ENCODE peak calls at places on chromosomes 5 and 9, in four cellular contexts. I, A, E and T are unnamed samples.

GRCh38 chr5:6311568-6312501 is 66.5 kb downstream of the MED10 start:
- DNase-seq in I (no peak), A (peak; percentile 71), E (no peak), T (no peak)

GRCh38 chr9:14062449-14063187 is 251.3 kb downstream of the NFIB start:
- DNase-seq in I (no peak), A (peak; percentile 53), E (no peak), T (no peak)

GRCh38 chr5:109191153-109191558 is 218.6 kb downstream of the PJA2 start:
- DNase-seq in I (no peak), A (no peak), E (peak; percentile 82), T (no peak)

GRCh38 chr5:37696190-37697021 is 143.4 kb downstream of the GDNF start:
- DNase-seq in I (no peak), A (no peak), E (no peak), T (no peak)

GRCh38 chr5:110536120-110537115 is 190.1 kb downstream of the TMEM232 start:
- DNase-seq in I (no peak), A (no peak), E (no peak), T (peak; percentile 41)

GRCh38 chr5:181261320-181262085 is 560 bp upstream of the TRIM52 start:
- DNase-seq in I (no peak), A (peak; percentile 84), E (peak; percentile 88), T (peak; percentile 79)

GRCh38 chr5:173448856-173449255 is 120.6 kb upstream of the STC2 start:
- DNase-seq in I (no peak), A (no peak), E (no peak), T (no peak)

GRCh38 chr5:160458971-160459800 is 37.5 kb downstream of the PTTG1 start:
- DNase-seq in I (peak; percentile 92), A (no peak), E (no peak), T (no peak)

GRCh38 chr5:32138839-32139493 is 35.2 kb downstream of the GOLPH3 start:
- DNase-seq in I (no peak), A (no peak), E (no peak), T (no peak)

GRCh38 chr5:142684508-142685031 is 1.3 kb downstream of the FGF1 start:
- DNase-seq in I (no peak), A (no peak), E (no peak), T (peak; percentile 19)

GRCh38 chr5:122093415-122093814 is 15.4 kb upstream of the LOX start:
- DNase-seq in I (no peak), A (no peak), E (no peak), T (no peak)

GRCh38 chr9:113694912-113695900 is 180.9 kb upstream of the ZNF618 start:
- DNase-seq in I (no peak), A (no peak), E (no peak), T (no peak)

GRCh38 chr5:132797651-132798050 is 15.5 kb upstream of the SOWAHA start:
- DNase-seq in I (no peak), A (no peak), E (no peak), T (no peak)

GRCh38 chr9:70747335-70747734 is 332.9 kb upstream of the KLF9 start:
- DNase-seq in I (no peak), A (no peak), E (no peak), T (no peak)

GRCh38 chr9:16069671-16070586 is 517.1 kb downstream of the CCDC171 start:
- DNase-seq in I (no peak), A (no peak), E (no peak), T (no peak)

GRCh38 chr5:116529615-116530014 is 45.0 kb downstream of the SEMA6A start:
- DNase-seq in I (no peak), A (no peak), E (no peak), T (no peak)

GRCh38 chr9:104386425-104387069 is 117.5 kb upstream of the OR13F1 start:
- DNase-seq in I (no peak), A (peak; percentile 41), E (peak; percentile 5), T (no peak)

GRCh38 chr5:59813761-59814562 is 79.6 kb downstream of the PDE4D start:
- DNase-seq in I (no peak), A (peak; percentile 51), E (peak; percentile 61), T (peak; percentile 60)

GRCh38 chr5:121962347-121962670 is 534 bp downstream of the SRFBP1 start:
- DNase-seq in I (no peak), A (no peak), E (no peak), T (no peak)

GRCh38 chr5:66881475-66882161 is 285.4 kb downstream of the MAST4 start:
- DNase-seq in I (no peak), A (no peak), E (no peak), T (no peak)

GRCh38 chr9:90326219-90326618 is 316.4 kb downstream of the DIRAS2 start:
- DNase-seq in I (no peak), A (no peak), E (peak; percentile 1), T (no peak)

GRCh38 chr9:117028103-117028858 is 341.2 kb downstream of the TRIM32 start:
- DNase-seq in I (no peak), A (no peak), E (no peak), T (no peak)

DNA sequence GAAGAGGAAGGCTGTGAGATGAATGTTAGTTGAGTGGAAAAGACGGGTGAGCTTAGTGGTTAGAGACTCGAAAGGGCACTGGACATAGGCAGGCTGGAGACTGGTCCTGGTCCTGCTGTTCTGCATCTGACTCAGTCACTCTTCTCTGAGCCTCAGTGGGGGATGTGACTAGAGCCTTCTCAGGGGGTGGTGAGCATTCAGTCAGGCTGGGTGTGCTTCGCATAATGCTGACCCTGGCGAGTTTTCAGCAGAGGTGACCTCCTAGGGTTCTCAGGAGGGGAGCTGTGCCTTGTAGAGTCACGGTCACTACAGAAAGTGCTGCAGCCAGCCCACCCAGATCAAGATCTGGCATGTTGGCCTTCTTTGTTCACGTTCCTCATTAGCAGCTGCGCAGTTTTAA is 44.3 kb downstream of the PRRC2B start:
- DNase-seq in I (no peak), A (no peak), E (no peak), T (no peak)
- TF ChIP-seq NRF1 in I (no peak), A (no peak), E (no peak), T (no peak)

GRCh38 chr9:134259708-134260107 is 66.5 kb upstream of the RXRA start:
- DNase-seq in I (no peak), A (no peak), E (no peak), T (no peak)

GRCh38 chr9:134260801-134261200 is 65.5 kb upstream of the RXRA start:
- DNase-seq in I (no peak), A (no peak), E (no peak), T (no peak)

GRCh38 chr9:134262035-134262434 is 64.2 kb upstream of the RXRA start:
- DNase-seq in I (no peak), A (no peak), E (no peak), T (no peak)

GRCh38 chr9:134258332-134258731 is 67.9 kb upstream of the RXRA start:
- DNase-seq in I (no peak), A (no peak), E (no peak), T (no peak)

DNA sequence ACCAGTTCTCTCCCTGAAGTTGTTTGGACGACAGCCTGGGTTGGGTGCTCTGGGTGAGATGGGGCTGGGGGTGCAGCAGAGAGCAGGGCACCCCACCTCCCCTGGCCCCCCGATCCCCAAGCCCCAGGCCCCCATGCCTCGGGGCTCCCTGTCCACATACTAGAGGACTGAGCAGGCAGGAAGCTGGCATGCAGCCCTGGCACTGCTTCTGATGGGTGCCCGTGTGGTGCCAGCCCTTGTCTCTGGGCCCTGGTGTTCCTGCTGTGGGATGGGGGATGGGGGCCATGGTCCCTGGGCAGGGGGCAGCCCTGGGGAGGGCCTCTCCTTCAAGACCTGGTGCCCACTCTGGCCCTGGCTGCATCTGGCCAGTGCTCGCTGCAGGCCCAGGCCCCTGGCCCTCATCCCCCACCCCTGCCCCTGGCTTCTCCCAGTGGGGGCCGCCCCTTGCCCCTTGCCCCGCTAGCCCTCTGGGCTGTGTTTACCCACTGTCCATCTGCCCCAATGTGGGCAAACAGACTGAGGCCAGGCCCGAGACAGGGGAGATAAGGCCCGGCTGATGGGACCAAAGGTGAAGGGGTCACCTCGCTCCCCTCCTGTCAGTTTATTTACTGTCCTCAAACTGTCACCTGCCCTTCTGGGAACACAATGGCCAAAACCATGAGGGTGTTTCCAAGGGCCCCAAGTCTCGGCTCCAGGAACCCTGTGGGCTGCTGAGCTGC is 67.3 kb upstream of the RXRA start:
- DNase-seq in I (no peak), A (no peak), E (no peak), T (no peak)
- TF ChIP-seq NRF1 in I (no peak), A (no peak), E (no peak), T (no peak)

DNA sequence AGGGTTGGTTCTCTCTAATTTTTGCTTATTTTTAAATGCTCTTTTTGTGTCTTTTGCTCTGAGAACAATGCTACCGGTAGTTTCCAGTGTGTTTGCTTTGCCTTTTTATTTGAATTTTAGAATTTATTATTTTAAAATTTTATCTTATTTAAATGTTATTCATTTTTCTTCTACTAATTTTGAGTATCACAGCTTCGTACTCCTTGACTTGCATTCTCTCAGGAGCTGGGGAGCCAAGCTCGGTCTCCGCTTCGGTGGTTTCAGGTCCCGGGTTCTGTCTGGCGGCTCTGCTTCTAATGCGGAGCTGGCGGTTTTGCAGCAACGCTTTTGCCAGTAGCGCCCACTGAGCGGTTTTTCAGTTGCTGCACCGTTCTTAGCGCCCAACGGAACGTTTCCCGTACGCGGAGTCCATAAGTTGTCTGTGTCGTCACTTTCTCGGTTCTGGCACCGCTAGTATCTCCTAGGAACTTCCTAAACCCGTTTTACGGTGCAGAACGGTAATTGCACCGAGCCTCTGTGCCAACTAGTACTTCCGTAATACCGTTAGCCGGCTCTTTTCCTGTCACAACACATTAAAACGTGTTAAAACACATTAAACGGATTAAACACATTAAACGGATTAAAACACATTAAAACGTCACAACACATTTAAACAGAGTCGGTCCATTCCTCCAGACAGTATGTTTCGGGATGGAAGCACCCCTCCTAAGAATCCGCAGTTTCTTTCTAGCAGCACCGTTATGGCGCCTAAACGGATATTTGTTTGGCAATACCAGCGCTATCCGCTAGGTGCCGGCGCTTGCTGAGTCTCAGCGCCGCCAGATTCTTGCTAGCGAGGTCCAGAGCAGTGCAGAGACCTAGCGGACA is 45.6 kb downstream of the ANXA2R start:
- DNase-seq in I (no peak), A (peak; percentile 74), E (peak; percentile 96), T (no peak)
- TF ChIP-seq NRF1 in I (no peak), A (no peak), E (peak; percentile 35), T (no peak)

GRCh38 chr5:140295414-140295813 is 7.5 kb downstream of the PFDN1 start:
- DNase-seq in I (no peak), A (no peak), E (peak; percentile 71), T (no peak)
- TF ChIP-seq NRF1 in I (no peak), A (no peak), E (no peak), T (no peak)

DNA sequence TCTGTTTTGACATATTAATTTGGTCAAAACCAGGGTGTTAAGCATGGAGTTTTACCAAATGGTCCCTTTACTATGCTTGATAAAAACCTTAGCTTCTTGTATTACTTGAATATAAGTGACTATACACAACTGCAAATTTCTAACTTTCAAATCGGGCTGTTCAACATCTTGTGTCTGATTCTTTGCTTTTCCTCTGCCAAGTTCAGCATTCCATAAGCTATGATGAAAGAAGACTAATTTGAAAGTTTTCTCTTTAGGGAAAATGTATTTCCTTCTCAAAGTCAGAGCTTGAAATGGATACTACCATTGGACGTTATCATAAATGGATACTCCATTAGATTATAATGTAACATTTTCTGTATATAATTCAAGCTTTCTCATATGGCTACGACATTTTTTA is 792.9 kb downstream of the EFNA5 start:
- DNase-seq in I (no peak), A (no peak), E (no peak), T (no peak)
- TF ChIP-seq NRF1 in I (no peak), A (no peak), E (no peak), T (no peak)

DNA sequence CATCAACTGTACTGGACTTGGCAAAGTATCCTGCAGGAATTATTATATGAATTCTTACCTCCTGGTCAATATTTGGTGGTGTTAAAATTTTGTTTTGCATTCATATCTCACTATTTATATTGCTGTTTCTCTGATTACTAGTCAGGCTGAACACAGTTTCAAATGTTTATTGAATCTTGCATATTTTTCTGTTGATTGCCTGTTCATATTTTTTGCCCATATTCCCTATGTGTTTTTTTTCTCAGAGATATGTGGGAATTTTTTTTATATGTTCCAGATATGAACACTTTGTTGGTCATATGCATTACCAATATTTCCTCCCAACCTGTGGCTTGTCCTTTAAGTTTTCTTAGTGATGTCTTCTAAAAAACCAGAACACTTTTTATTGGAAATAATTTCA is 148.9 kb upstream of the GRHPR start:
- DNase-seq in I (no peak), A (no peak), E (no peak), T (no peak)
- TF ChIP-seq NRF1 in I (no peak), A (no peak), E (no peak), T (no peak)